ENCODE peak calls at places on chromosomes 13 and 19, in eight cellular contexts. B is neural progenitor cell, A is GM23248, P is PC-3, E is SK-N-SH, N is HCT116, W is GM23338, I is OCI-LY7. S is an unnamed sample.
A peak's percentile ranks its signal among the peaks of the same experiment; 100 is the strongest.

GRCh38 chr13:50713849-50714248 is 129.6 kb downstream of the DLEU7 start:
- DNase-seq in B (no peak), A (peak; percentile 78), P (peak; percentile 31), E (no peak), N (no peak), W (no peak), I (peak; percentile 45), S (no peak)

GRCh38 chr13:60482012-60482411 is 85.0 kb downstream of the TDRD3 start:
- DNase-seq in B (no peak), A (peak; percentile 11), P (no peak), E (no peak), N (no peak), W (no peak), I (no peak), S (no peak)

GRCh38 chr13:63124863-63125262 is 1709.2 kb upstream of the PCDH20 start:
- DNase-seq in B (no peak), A (peak; percentile 37), P (peak; percentile 36), E (peak; percentile 21), N (peak; percentile 18), W (peak; percentile 34), I (peak; percentile 14), S (peak; percentile 17)

GRCh38 chr13:96020155-96020575 is 33.0 kb downstream of the UGGT2 start:
- DNase-seq in B (peak; percentile 79), A (peak; percentile 73), P (peak; percentile 69), E (peak; percentile 56), N (peak; percentile 56), W (peak; percentile 74), I (peak; percentile 14), S (peak; percentile 80)

GRCh38 chr13:30743319-30744055 is 8.1 kb downstream of the ALOX5AP start:
- DNase-seq in B (no peak), A (peak; percentile 98), P (peak; percentile 93), E (no peak), N (peak; percentile 76), W (no peak), I (no peak), S (peak; percentile 88)

GRCh38 chr19:30841934-30842333 is 469.8 kb downstream of the ZNF536 start:
- DNase-seq in B (no peak), A (no peak), P (no peak), E (no peak), N (no peak), W (no peak), I (no peak), S (no peak)

GRCh38 chr19:51456541-51457290 is 1.5 kb downstream of the SIGLEC8 start:
- DNase-seq in B (no peak), A (no peak), P (no peak), E (no peak), N (no peak), W (no peak), I (no peak), S (no peak)

GRCh38 chr19:49057636-49058234 is at the start of gene CGB7:
- DNase-seq in B (peak; percentile 87), A (peak; percentile 85), P (peak; percentile 70), E (peak; percentile 87), N (no peak), W (peak; percentile 91), I (no peak), S (peak; percentile 78)

GRCh38 chr19:39133431-39134270 is 8.1 kb downstream of the PAK4 start:
- DNase-seq in B (peak; percentile 54), A (no peak), P (no peak), E (peak; percentile 28), N (no peak), W (peak; percentile 48), I (no peak), S (no peak)

GRCh38 chr19:14141041-14141440 is 4.7 kb upstream of the ASF1B start:
- DNase-seq in B (no peak), A (no peak), P (no peak), E (no peak), N (no peak), W (no peak), I (no peak), S (no peak)

GRCh38 chr13:40993987-40994386 is 25.1 kb downstream of the ELF1 start:
- DNase-seq in B (no peak), A (no peak), P (peak; percentile 91), E (no peak), N (peak; percentile 87), W (peak; percentile 86), I (no peak), S (peak; percentile 83)

GRCh38 chr13:72255908-72256307 is 388.9 kb upstream of the DACH1 start:
- DNase-seq in B (peak; percentile 66), A (no peak), P (peak; percentile 70), E (peak; percentile 19), N (peak; percentile 13), W (peak; percentile 82), I (no peak), S (peak; percentile 61)

GRCh38 chr13:98476538-98476966 is 100.4 kb downstream of the STK24 start:
- DNase-seq in B (no peak), A (peak; percentile 95), P (peak; percentile 82), E (no peak), N (peak; percentile 64), W (peak; percentile 45), I (peak; percentile 61), S (no peak)

GRCh38 chr19:41753159-41753558 is 2.2 kb upstream of the CEACAM6 start:
- DNase-seq in B (peak; percentile 50), A (peak; percentile 52), P (peak; percentile 69), E (peak; percentile 46), N (peak; percentile 34), W (peak; percentile 85), I (peak; percentile 69), S (peak; percentile 31)

GRCh38 chr13:87677334-87678234 is 6.4 kb downstream of the SLITRK5 start:
- DNase-seq in B (peak; percentile 82), A (peak; percentile 8), P (peak; percentile 14), E (peak; percentile 63), N (no peak), W (peak; percentile 72), I (peak; percentile 94), S (peak; percentile 31)

GRCh38 chr19:18021121-18021755 is 13.3 kb downstream of the ARRDC2 start:
- DNase-seq in B (no peak), A (peak; percentile 91), P (peak; percentile 80), E (no peak), N (no peak), W (no peak), I (no peak), S (no peak)

GRCh38 chr19:39423258-39424086 is 11.0 kb downstream of the PLEKHG2 start:
- DNase-seq in B (no peak), A (no peak), P (no peak), E (no peak), N (no peak), W (no peak), I (no peak), S (no peak)

GRCh38 chr19:55668603-55669348 is 6.2 kb upstream of the EPN1 start:
- DNase-seq in B (no peak), A (no peak), P (no peak), E (no peak), N (no peak), W (no peak), I (no peak), S (no peak)

GRCh38 chr13:75345191-75345590 is 136.8 kb downstream of the TBC1D4 start:
- DNase-seq in B (no peak), A (peak; percentile 32), P (no peak), E (no peak), N (no peak), W (no peak), I (no peak), S (no peak)

DNA sequence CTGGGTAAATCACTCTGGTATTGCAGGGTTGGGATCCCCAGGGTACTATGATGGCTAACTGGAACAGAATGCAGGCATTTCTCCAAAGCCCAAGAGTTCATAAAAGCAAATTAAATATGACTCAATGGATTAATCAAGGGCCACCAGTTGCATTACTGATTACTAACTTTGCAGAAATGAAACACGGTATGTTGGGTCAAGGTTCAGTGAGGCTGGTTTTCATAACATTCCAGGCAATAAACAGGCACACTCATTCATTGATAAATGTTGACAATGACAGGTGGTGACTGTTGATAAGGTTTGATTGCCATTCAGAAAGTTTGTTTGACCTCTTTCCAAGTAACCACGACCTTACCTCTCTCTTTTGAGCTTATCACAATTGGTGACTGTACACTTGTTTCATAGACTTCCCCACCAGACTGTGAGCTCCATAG is 506 bp upstream of the AP1M1 start:
- DNase-seq in B (no peak), A (peak; percentile 96), P (peak; percentile 82), E (no peak), N (no peak), W (no peak), I (peak; percentile 13), S (no peak)
- H2AFZ ChIP-seq in B (peak overlapping the region; percentile 74), A (peak overlapping the region; percentile 69), P (peak overlapping the region; percentile 87), E (peak overlapping the region; percentile 87), N (peak overlapping the region; percentile 38), W (peak overlapping the region; percentile 92), I (peak overlapping the region; percentile 60), S (peak overlapping the region; percentile 68)

GRCh38 chr19:29581398-29581797 is 24.7 kb upstream of the POP4 start:
- DNase-seq in B (no peak), A (no peak), P (no peak), E (no peak), N (no peak), W (no peak), I (no peak), S (no peak)
- H3K4me2 ChIP-seq in B (no peak overlapping the region), A (no peak overlapping the region), P (no peak overlapping the region), E (no peak overlapping the region), N (no peak overlapping the region), W (no peak overlapping the region), I (no peak overlapping the region), S (no peak overlapping the region)

GRCh38 chr13:69566104-69566716 is 541.4 kb upstream of the ATXN8OS start:
- DNase-seq in B (no peak), A (no peak), P (no peak), E (no peak), N (no peak), W (no peak), I (no peak), S (no peak)

GRCh38 chr13:69567514-69567913 is 540.1 kb upstream of the ATXN8OS start:
- DNase-seq in B (no peak), A (no peak), P (no peak), E (no peak), N (no peak), W (no peak), I (no peak), S (no peak)

DNA sequence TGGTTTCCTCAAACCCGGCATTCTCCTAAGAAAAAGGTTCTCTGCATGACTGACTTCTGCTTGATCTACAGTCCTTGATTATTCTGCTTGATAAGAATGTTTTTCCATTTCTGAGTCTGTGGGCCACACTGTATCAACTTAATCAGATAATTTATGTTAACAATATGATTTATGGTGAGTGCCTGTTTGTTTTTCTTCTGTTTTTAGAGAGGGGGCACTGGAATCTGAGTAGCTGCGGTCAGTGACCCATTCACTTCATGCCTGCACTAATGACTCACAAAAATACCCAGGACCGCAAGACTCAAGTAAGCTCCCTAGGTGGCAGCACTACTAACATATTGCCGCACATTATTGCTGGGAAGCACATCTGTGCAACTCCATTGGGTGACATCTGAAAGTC is 542.3 kb upstream of the ATXN8OS start:
- DNase-seq in B (peak; percentile 56), A (peak; percentile 10), P (peak; percentile 55), E (peak; percentile 22), N (peak; percentile 49), W (peak; percentile 80), I (peak; percentile 20), S (peak; percentile 32)
- TF ChIP-seq EZH2phosphoT487 in B (no peak), A (no peak), P (no peak), E (no peak), N (no peak), W (no peak), I (no peak), S (no peak)

DNA sequence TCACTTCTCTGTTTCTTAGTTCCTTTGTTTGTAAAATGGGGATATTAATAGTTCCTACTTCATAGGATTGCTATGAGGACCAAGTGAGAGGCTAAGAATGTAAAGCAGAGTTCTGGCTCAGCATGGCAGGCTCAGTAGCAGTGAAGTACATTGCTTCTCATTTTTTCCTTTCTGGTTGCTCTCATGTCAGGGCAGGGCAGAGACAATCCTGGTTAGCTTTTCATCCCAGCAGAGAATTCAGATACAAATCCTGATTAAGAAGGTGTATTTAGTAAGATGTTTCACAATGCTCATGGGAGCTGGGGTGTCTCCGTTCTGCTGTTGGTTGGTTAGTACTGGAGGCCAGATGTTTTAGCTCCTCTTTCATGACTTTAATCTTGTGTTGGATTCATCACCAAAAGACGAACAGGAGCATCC is 42.9 kb downstream of the WASF3 start:
- DNase-seq in B (no peak), A (peak; percentile 77), P (no peak), E (no peak), N (no peak), W (no peak), I (no peak), S (no peak)
- H2AFZ ChIP-seq in B (no peak overlapping the region), A (no peak overlapping the region), P (no peak overlapping the region), E (no peak overlapping the region), N (no peak overlapping the region), W (no peak overlapping the region), I (no peak overlapping the region), S (no peak overlapping the region)